ENCODE peak calls at places on chromosome 10, in four cellular contexts. One of them, this sample, is unnamed.

GRCh38 chr10:82308641-82309040 is 433.6 kb downstream of the NRG3 start:
- DNase-seq in IMR-90: no peak
- DNase-seq in H9: no peak
- DNase-seq in H1: no peak
- DNase-seq in this sample: no peak

GRCh38 chr10:77906863-77907861 is 19.4 kb downstream of the DLG5 start:
- DNase-seq in IMR-90: no peak
- DNase-seq in H9: no peak
- DNase-seq in H1: no peak
- DNase-seq in this sample: no peak

GRCh38 chr10:44831581-44831980 is 79.6 kb upstream of the TMEM72 start:
- DNase-seq in IMR-90: no peak
- DNase-seq in H9: no peak
- DNase-seq in H1: no peak
- DNase-seq in this sample: no peak

GRCh38 chr10:95026461-95026860 is 42.8 kb downstream of the CYP2C8 start:
- DNase-seq in IMR-90: no peak
- DNase-seq in H9: no peak
- DNase-seq in H1: no peak
- DNase-seq in this sample: no peak

GRCh38 chr10:86079088-86079487 is 287.5 kb downstream of the GRID1 start:
- DNase-seq in IMR-90: no peak
- DNase-seq in H9: peak
- DNase-seq in H1: peak
- DNase-seq in this sample: no peak

GRCh38 chr10:75408911-75409885 is 7.6 kb upstream of the ZNF503 start:
- DNase-seq in IMR-90: no peak
- DNase-seq in H9: peak
- DNase-seq in H1: no peak
- DNase-seq in this sample: no peak

GRCh38 chr10:100148353-100149211 is 37.2 kb downstream of the ERLIN1 start:
- DNase-seq in IMR-90: peak
- DNase-seq in H9: no peak
- DNase-seq in H1: no peak
- DNase-seq in this sample: no peak

GRCh38 chr10:82982110-82982608 is 1107.2 kb downstream of the NRG3 start:
- DNase-seq in IMR-90: peak
- DNase-seq in H9: no peak
- DNase-seq in H1: no peak
- DNase-seq in this sample: no peak

GRCh38 chr10:18214692-18215563 is 74.7 kb downstream of the CACNB2 start:
- DNase-seq in IMR-90: peak
- DNase-seq in H9: peak
- DNase-seq in H1: no peak
- DNase-seq in this sample: peak

GRCh38 chr10:49572594-49573114 is 33.7 kb upstream of the ERCC6 start:
- DNase-seq in IMR-90: no peak
- DNase-seq in H9: no peak
- DNase-seq in H1: no peak
- DNase-seq in this sample: no peak

GRCh38 chr10:11016959-11017574 is 605 bp upstream of the CELF2 start:
- DNase-seq in IMR-90: no peak
- DNase-seq in H9: no peak
- DNase-seq in H1: no peak
- DNase-seq in this sample: no peak

GRCh38 chr10:15745748-15746147 is 26.0 kb upstream of the ITGA8 start:
- DNase-seq in IMR-90: peak
- DNase-seq in H9: no peak
- DNase-seq in H1: no peak
- DNase-seq in this sample: no peak

GRCh38 chr10:71245420-71246325 is 33.3 kb downstream of the UNC5B start:
- DNase-seq in IMR-90: no peak
- DNase-seq in H9: no peak
- DNase-seq in H1: no peak
- DNase-seq in this sample: no peak

GRCh38 chr10:47279276-47279675 is 20.7 kb upstream of the GDF10 start:
- DNase-seq in IMR-90: no peak
- DNase-seq in H9: no peak
- DNase-seq in H1: no peak
- DNase-seq in this sample: no peak

GRCh38 chr10:61628199-61628874 is 34.4 kb upstream of the CABCOCO1 start:
- DNase-seq in IMR-90: peak
- DNase-seq in H9: no peak
- DNase-seq in H1: no peak
- DNase-seq in this sample: no peak

GRCh38 chr10:115093776-115094361 is 704 bp downstream of the ATRNL1 start:
- DNase-seq in IMR-90: no peak
- DNase-seq in H9: peak
- DNase-seq in H1: no peak
- DNase-seq in this sample: peak

GRCh38 chr10:29105516-29106215 is 183.2 kb upstream of the LYZL1 start:
- DNase-seq in IMR-90: peak
- DNase-seq in H9: no peak
- DNase-seq in H1: no peak
- DNase-seq in this sample: no peak

GRCh38 chr10:84845628-84846261 is 517.4 kb downstream of the CCSER2 start:
- DNase-seq in IMR-90: no peak
- DNase-seq in H9: peak
- DNase-seq in H1: no peak
- DNase-seq in this sample: peak

GRCh38 chr10:128623776-128624175 is 497.6 kb upstream of the MKI67 start:
- DNase-seq in IMR-90: no peak
- DNase-seq in H9: no peak
- DNase-seq in H1: no peak
- DNase-seq in this sample: no peak

GRCh38 chr10:22252801-22253577 is 35.2 kb upstream of the EBLN1 start:
- DNase-seq in IMR-90: no peak
- DNase-seq in H9: peak
- DNase-seq in H1: no peak
- DNase-seq in this sample: peak

GRCh38 chr10:114181971-114182370 is 2.8 kb downstream of the TDRD1 start:
- DNase-seq in IMR-90: no peak
- DNase-seq in H9: no peak
- DNase-seq in H1: no peak
- DNase-seq in this sample: no peak

GRCh38 chr10:110192552-110192951 is 14.9 kb upstream of the MXI1 start:
- DNase-seq in IMR-90: no peak
- DNase-seq in H9: peak
- DNase-seq in H1: no peak
- DNase-seq in this sample: no peak

GRCh38 chr10:116740971-116741370 is 1.4 kb downstream of the HSPA12A start:
- DNase-seq in IMR-90: no peak
- DNase-seq in H9: no peak
- DNase-seq in H1: no peak
- DNase-seq in this sample: no peak

GRCh38 chr10:24886281-24886680 is 66.1 kb downstream of the PRTFDC1 start:
- DNase-seq in IMR-90: no peak
- DNase-seq in H9: no peak
- DNase-seq in H1: no peak
- DNase-seq in this sample: no peak

GRCh38 chr10:81546243-81546642 is 328.8 kb upstream of the NRG3 start:
- DNase-seq in IMR-90: no peak
- DNase-seq in H9: no peak
- DNase-seq in H1: no peak
- DNase-seq in this sample: no peak

GRCh38 chr10:12782537-12782936 is 219.0 kb downstream of the CCDC3 start:
- DNase-seq in IMR-90: peak
- DNase-seq in H9: peak
- DNase-seq in H1: no peak
- DNase-seq in this sample: peak

GRCh38 chr10:42955493-42955889 is 121.4 kb upstream of the RET start:
- DNase-seq in IMR-90: no peak
- DNase-seq in H9: no peak
- DNase-seq in H1: no peak
- DNase-seq in this sample: no peak

GRCh38 chr10:77138541-77138940 is 499.1 kb downstream of the KCNMA1 start:
- DNase-seq in IMR-90: no peak
- DNase-seq in H9: no peak
- DNase-seq in H1: no peak
- DNase-seq in this sample: no peak

GRCh38 chr10:60643874-60644273 is 134.4 kb upstream of the CDK1 start:
- DNase-seq in IMR-90: no peak
- DNase-seq in H9: no peak
- DNase-seq in H1: no peak
- DNase-seq in this sample: no peak

GRCh38 chr10:4736608-4737007 is 89.4 kb upstream of the AKR1E2 start:
- DNase-seq in IMR-90: no peak
- DNase-seq in H9: no peak
- DNase-seq in H1: no peak
- DNase-seq in this sample: no peak

GRCh38 chr10:97683556-97684357 is 3.3 kb downstream of the AVPI1 start:
- DNase-seq in IMR-90: peak
- DNase-seq in H9: peak
- DNase-seq in H1: no peak
- DNase-seq in this sample: no peak
- H3K9ac ChIP-seq in IMR-90: peak
- H3K9ac ChIP-seq in H9: no peak
- H3K9ac ChIP-seq in H1: no peak
- H3K9ac ChIP-seq in this sample: no peak

GRCh38 chr10:54368984-54369383 is 432.0 kb downstream of the PCDH15 start:
- DNase-seq in IMR-90: no peak
- DNase-seq in H9: no peak
- DNase-seq in H1: no peak
- DNase-seq in this sample: no peak
- H2BK15ac ChIP-seq in IMR-90: no peak
- H2BK15ac ChIP-seq in H9: no peak
- H2BK15ac ChIP-seq in H1: no peak
- H2BK15ac ChIP-seq in this sample: no peak

GRCh38 chr10:132906106-132906505 is 36.3 kb downstream of the CFAP46 start:
- DNase-seq in IMR-90: no peak
- DNase-seq in H9: no peak
- DNase-seq in H1: no peak
- DNase-seq in this sample: no peak
- H4K91ac ChIP-seq in IMR-90: no peak
- H4K91ac ChIP-seq in H9: no peak
- H4K91ac ChIP-seq in H1: no peak
- H4K91ac ChIP-seq in this sample: no peak

DNA sequence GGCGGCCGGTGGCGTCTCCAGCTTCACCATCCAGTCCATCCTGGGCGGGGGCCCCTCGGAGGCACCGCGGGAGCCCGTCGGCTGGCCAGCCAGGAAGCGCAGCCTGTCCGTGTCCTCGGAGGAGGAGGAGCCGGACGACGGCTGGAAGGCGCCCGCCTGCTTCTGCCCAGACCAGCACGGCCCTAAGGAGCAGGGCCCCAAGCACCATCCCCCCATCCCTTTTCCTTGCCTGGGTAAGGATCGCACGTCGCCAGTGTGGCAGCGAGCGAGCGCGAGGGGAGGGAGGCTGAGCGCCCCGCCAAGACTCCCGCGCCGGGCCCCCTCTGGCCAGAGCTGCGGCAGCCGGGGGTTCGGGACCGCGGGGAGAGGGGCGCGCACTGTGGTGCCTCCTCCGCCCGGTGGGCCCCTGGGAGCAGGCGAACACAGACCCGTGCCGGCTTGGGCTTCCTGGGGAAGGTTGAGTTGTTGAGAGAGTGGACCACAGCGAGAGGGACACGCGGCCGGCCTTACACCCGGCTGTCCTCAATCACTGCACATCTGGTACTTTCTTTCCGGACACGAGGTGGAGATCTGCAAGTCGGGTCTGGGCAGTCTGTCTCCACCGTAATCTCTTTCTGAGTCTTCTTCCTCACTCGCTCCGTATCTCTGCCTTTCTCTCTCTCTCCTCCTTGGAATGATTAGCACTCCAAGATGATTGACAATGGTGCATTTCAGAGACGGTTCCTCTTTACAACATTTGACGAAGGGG is 652 bp downstream of the HMX2 start:
- DNase-seq in IMR-90: no peak
- DNase-seq in H9: peak
- DNase-seq in H1: no peak
- DNase-seq in this sample: peak
- H3K9ac ChIP-seq in IMR-90: no peak
- H3K9ac ChIP-seq in H9: no peak
- H3K9ac ChIP-seq in H1: no peak
- H3K9ac ChIP-seq in this sample: no peak

GRCh38 chr10:131852161-131852822 is 48.5 kb upstream of the PPP2R2D start:
- DNase-seq in IMR-90: no peak
- DNase-seq in H9: peak
- DNase-seq in H1: no peak
- DNase-seq in this sample: no peak
- H2BK15ac ChIP-seq in IMR-90: no peak
- H2BK15ac ChIP-seq in H9: no peak
- H2BK15ac ChIP-seq in H1: no peak
- H2BK15ac ChIP-seq in this sample: no peak

GRCh38 chr10:69123306-69123746 is 652 bp upstream of the VPS26A start:
- DNase-seq in IMR-90: peak
- DNase-seq in H9: no peak
- DNase-seq in H1: no peak
- DNase-seq in this sample: no peak

GRCh38 chr10:69124558-69125121 is 662 bp downstream of the VPS26A start:
- DNase-seq in IMR-90: peak
- DNase-seq in H9: peak
- DNase-seq in H1: no peak
- DNase-seq in this sample: no peak

GRCh38 chr10:69119896-69120295 is 4.1 kb upstream of the VPS26A start:
- DNase-seq in IMR-90: no peak
- DNase-seq in H9: no peak
- DNase-seq in H1: no peak
- DNase-seq in this sample: no peak

GRCh38 chr10:69125554-69125953 is 1.6 kb downstream of the VPS26A start:
- DNase-seq in IMR-90: no peak
- DNase-seq in H9: no peak
- DNase-seq in H1: no peak
- DNase-seq in this sample: no peak

DNA sequence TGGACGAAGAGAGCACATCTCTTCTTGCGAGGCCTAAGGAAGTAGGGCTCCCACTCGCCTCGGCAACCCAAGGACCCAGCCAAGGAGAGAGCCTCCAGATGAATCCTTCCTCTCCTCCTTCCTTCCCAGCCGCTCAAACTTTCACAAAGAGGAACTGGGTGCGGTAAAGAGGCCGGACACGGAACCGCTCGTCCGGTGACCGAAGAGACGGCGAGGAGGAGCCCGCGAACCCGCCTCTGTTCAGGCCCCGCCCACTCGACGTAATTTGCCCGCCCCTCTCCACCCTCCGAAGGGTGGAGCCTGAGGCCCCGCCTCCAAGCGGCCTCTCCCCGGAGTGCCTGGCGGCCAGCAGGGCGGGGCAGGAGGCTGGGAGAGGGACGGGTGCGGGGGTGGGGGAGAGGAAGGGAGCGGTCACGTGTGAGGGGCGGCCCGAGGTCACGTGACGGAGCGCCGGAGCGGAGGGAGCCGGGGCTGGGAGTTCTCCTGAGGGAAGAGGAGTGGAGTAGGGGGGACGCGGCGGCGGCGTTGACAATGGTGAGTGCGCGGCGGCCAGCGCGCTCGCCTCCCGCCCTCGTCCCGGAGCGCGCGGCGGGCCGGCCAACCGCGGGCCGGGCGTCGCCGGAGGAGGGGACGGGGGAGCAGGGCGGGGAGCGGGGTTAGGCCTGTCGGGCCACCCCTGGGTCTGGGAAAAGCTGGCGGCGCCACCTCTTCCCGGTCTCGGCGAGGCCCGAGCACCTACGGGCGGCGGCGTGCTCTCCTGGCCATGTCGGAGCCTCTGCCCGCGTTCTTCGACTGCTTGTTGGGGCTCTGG is at the start of gene VPS26A:
- DNase-seq in IMR-90: peak
- DNase-seq in H9: peak
- DNase-seq in H1: peak
- DNase-seq in this sample: peak
- H4K91ac ChIP-seq in IMR-90: peak
- H4K91ac ChIP-seq in H9: no peak
- H4K91ac ChIP-seq in H1: peak
- H4K91ac ChIP-seq in this sample: no peak